ENCODE peak calls at places on chromosome 17, in four cellular contexts. E is aorta; N is cardiac muscle cell; Y is naive thymus-derived CD4-positive, alpha-beta T cell. S is an unnamed sample.
A peak's percentile ranks its signal among the peaks of the same experiment; 100 is the strongest.

GRCh38 chr17:57032343-57032742 is 52.7 kb upstream of the AKAP1 start:
- DNase-seq in E (no peak), N (no peak), Y (no peak), S (no peak)

GRCh38 chr17:68759343-68760140 is 158.4 kb upstream of the FAM20A start:
- DNase-seq in E (peak; percentile 94), N (peak; percentile 89), Y (peak; percentile 10), S (no peak)

GRCh38 chr17:19388791-19389190 is 1.8 kb upstream of the MFAP4 start:
- DNase-seq in E (no peak), N (no peak), Y (no peak), S (no peak)

GRCh38 chr17:47277921-47278320 is 24.3 kb downstream of the ITGB3 start:
- DNase-seq in E (no peak), N (no peak), Y (no peak), S (no peak)

GRCh38 chr17:55426851-55427586 is 5.4 kb upstream of the MMD start:
- DNase-seq in E (no peak), N (no peak), Y (no peak), S (no peak)

GRCh38 chr17:73960469-73960868 is 243.0 kb upstream of the RPL38 start:
- DNase-seq in E (no peak), N (no peak), Y (no peak), S (no peak)

GRCh38 chr17:10757067-10757466 is 27.2 kb upstream of the TMEM220 start:
- DNase-seq in E (no peak), N (no peak), Y (no peak), S (no peak)

GRCh38 chr17:63434951-63435571 is 11.0 kb downstream of the CYB561 start:
- DNase-seq in E (peak; percentile 88), N (no peak), Y (no peak), S (peak; percentile 36)

GRCh38 chr17:73856585-73856984 is 212.3 kb upstream of the SDK2 start:
- DNase-seq in E (no peak), N (no peak), Y (no peak), S (no peak)

GRCh38 chr17:77677637-77678036 is 280.9 kb upstream of the TNRC6C start:
- DNase-seq in E (no peak), N (no peak), Y (no peak), S (no peak)

GRCh38 chr17:30378191-30378796 is 433 bp upstream of the CPD start:
- DNase-seq in E (peak; percentile 52), N (peak; percentile 24), Y (peak; percentile 61), S (peak; percentile 57)

GRCh38 chr17:57939797-57940196 is 15.4 kb downstream of the CUEDC1 start:
- DNase-seq in E (peak; percentile 71), N (no peak), Y (no peak), S (no peak)

GRCh38 chr17:62109378-62109902 is 44.4 kb upstream of the MED13 start:
- DNase-seq in E (peak; percentile 64), N (peak; percentile 68), Y (peak; percentile 21), S (peak; percentile 34)

GRCh38 chr17:20282526-20283308 is 184.6 kb downstream of the LGALS9B start:
- DNase-seq in E (no peak), N (no peak), Y (no peak), S (no peak)

GRCh38 chr17:31197991-31198390 is 99.0 kb downstream of the OMG start:
- DNase-seq in E (no peak), N (no peak), Y (no peak), S (no peak)

GRCh38 chr17:81427446-81428120 is 32.3 kb downstream of the BAHCC1 start:
- DNase-seq in E (peak; percentile 81), N (no peak), Y (no peak), S (no peak)

GRCh38 chr17:48429638-48430586 is at the start of gene SKAP1:
- DNase-seq in E (peak; percentile 50), N (no peak), Y (peak; percentile 59), S (peak; percentile 63)

GRCh38 chr17:42804918-42805367 is 6.3 kb downstream of the CNTD1 start:
- DNase-seq in E (no peak), N (no peak), Y (no peak), S (no peak)

GRCh38 chr17:75267146-75267402 is 4.0 kb downstream of the MIF4GD start:
- DNase-seq in E (no peak), N (no peak), Y (no peak), S (no peak)

GRCh38 chr17:19002805-19003542 is 1.6 kb downstream of the FAM83G start:
- DNase-seq in E (no peak), N (no peak), Y (no peak), S (peak; percentile 46)

GRCh38 chr17:1915889-1916288 is 86.1 kb downstream of the RPA1 start:
- DNase-seq in E (peak; percentile 7), N (no peak), Y (no peak), S (no peak)

GRCh38 chr17:40069751-40070643 is 7.2 kb downstream of the THRA start:
- DNase-seq in E (no peak), N (no peak), Y (peak; percentile 53), S (peak; percentile 34)

GRCh38 chr17:6231886-6232767 is 161.9 kb downstream of the WSCD1 start:
- DNase-seq in E (no peak), N (no peak), Y (no peak), S (no peak)

GRCh38 chr17:31373150-31374082 is 18.1 kb upstream of the RAB11FIP4 start:
- DNase-seq in E (no peak), N (no peak), Y (peak; percentile 52), S (no peak)

GRCh38 chr17:32636593-32637218 is 149.9 kb downstream of the CDK5R1 start:
- DNase-seq in E (no peak), N (no peak), Y (no peak), S (no peak)

GRCh38 chr17:4344926-4345325 is 21.5 kb downstream of the UBE2G1 start:
- DNase-seq in E (no peak), N (no peak), Y (no peak), S (no peak)

GRCh38 chr17:61574542-61575351 is 16.3 kb downstream of the NACA2 start:
- DNase-seq in E (no peak), N (peak; percentile 54), Y (no peak), S (no peak)

GRCh38 chr17:5843366-5844026 is 226.7 kb upstream of the WSCD1 start:
- DNase-seq in E (no peak), N (no peak), Y (no peak), S (no peak)

GRCh38 chr17:5379351-5380107 is 39.9 kb downstream of the NUP88 start:
- DNase-seq in E (no peak), N (no peak), Y (no peak), S (no peak)

GRCh38 chr17:76498886-76499667 is 2.1 kb downstream of the RHBDF2 start:
- DNase-seq in E (no peak), N (no peak), Y (no peak), S (no peak)

GRCh38 chr17:30567231-30568116 is 90.3 kb downstream of the GOSR1 start:
- DNase-seq in E (no peak), N (no peak), Y (no peak), S (no peak)

GRCh38 chr17:48177816-48178215 is 70.2 kb downstream of the SNX11 start:
- DNase-seq in E (no peak), N (no peak), Y (no peak), S (no peak)

GRCh38 chr17:83103200-83103937 is 24.0 kb downstream of the METRNL start:
- DNase-seq in E (peak; percentile 90), N (no peak), Y (no peak), S (no peak)

GRCh38 chr17:17929655-17930380 is 42.4 kb downstream of the TOM1L2 start:
- DNase-seq in E (no peak), N (no peak), Y (no peak), S (no peak)

GRCh38 chr17:17928422-17929386 is 43.5 kb downstream of the TOM1L2 start:
- DNase-seq in E (peak; percentile 53), N (no peak), Y (no peak), S (no peak)

GRCh38 chr17:17933775-17934174 is 38.4 kb downstream of the TOM1L2 start:
- DNase-seq in E (no peak), N (no peak), Y (no peak), S (no peak)

GRCh38 chr17:17931159-17931558 is 41.0 kb downstream of the TOM1L2 start:
- DNase-seq in E (no peak), N (no peak), Y (no peak), S (no peak)

GRCh38 chr17:17930674-17931073 is 41.5 kb downstream of the TOM1L2 start:
- DNase-seq in E (no peak), N (no peak), Y (no peak), S (no peak)
- H3K4me1 ChIP-seq in E (peaks cover 3% of the 10 kb centered on the region), N (peaks cover 6% of the 10 kb centered on the region), Y (peaks cover 11% of the 10 kb centered on the region), S (peaks cover 11% of the 10 kb centered on the region)

DNA sequence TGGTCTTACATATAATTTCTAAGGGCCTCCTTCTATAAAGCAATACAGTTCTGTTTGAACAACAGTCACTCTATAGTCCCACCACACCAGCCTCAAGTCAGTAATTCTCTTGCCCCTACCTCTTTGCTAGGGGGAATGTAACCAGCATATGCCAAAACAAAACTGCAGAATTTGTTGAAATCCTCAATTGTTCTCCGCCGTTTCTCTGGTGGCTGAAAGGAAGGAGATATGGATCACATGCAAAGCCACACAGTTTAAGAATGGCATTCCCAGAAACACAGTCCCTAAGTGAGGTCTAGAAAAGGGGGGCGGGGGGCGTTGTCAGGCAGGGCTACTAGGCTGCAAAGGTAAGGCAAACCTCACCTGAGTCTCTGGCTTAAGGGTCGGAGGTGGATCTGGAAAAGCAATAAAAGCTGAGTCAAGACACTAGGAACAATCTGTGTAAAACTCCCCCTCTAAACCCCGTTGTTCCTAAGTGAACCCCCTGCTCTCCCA is 1.9 kb downstream of the PHF23 start:
- DNase-seq in E (no peak), N (no peak), Y (no peak), S (no peak)
- H3K36me3 ChIP-seq in E (no peaks in the 10 kb centered on the region), N (peaks cover 6% of the 10 kb centered on the region), Y (peaks cover 7% of the 10 kb centered on the region), S (peaks cover 19% of the 10 kb centered on the region)

DNA sequence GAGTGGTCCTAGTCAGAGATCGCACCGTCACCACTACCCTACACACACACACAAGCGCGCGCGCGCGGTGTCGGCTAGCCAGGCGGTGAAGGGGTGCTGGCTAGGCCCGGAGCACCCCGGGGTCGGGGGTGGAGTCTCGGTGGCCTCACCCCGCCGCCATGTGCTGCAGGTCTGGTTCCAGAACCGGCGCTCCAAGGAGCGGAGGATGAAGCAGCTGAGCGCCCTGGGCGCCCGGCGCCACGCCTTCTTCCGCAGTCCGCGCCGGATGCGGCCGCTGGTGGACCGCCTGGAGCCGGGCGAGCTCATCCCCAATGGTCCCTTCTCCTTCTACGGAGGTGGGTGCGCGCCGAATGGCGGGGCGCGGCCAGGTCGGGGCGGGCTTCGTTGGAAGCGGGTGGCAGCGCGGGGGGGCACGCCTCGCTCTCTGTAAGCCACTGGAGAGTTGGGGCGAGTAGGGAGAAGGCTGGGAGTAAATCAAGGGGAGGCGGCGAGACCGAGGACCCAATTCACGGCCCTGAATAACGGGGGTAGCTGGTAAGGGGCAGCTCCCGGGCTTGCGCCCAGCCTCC is 4.8 kb downstream of the LHX1 start:
- DNase-seq in E (peak; percentile 44), N (peak; percentile 49), Y (no peak), S (no peak)
- H3K4me3 ChIP-seq in E (no peak overlapping the region), N (peak overlapping the region; percentile 27), Y (no peak overlapping the region), S (no peak overlapping the region)

DNA sequence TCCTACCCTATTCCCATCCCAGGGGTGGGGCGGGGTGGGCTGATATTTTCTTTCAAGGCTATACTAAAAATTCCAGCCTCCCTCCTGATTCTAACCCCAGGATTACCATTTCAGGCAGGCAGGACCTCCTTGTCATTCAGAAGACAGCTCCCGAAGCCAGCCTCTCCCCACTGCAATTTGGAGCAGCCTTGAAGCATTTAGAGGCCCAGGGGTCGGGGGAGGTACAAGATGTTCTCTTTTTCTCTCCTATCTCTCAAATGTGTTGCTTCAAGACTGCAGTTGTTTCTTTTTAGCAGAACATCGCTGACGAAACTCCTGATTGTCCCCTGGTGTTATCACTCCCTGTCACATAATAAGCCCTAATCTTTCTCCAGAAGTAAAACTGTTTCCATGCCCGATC is 71.1 kb downstream of the SOX9 start:
- DNase-seq in E (no peak), N (no peak), Y (no peak), S (no peak)
- H3K4me1 ChIP-seq in E (no peaks in the 10 kb centered on the region), N (no peaks in the 10 kb centered on the region), Y (no peaks in the 10 kb centered on the region), S (no peaks in the 10 kb centered on the region)

S was measured in CD8-positive, alpha-beta T cell.